ENCODE peak calls at places on chromosomes 1 and 21, in nine cellular contexts. K is cardiac fibroblast, C is body of pancreas, L is fibroblast of the aortic adventitia, H is GM10248, B is A549, U is endothelial cell, Z is tibial nerve, M is fibroblast of lung. A is an unnamed sample.

GRCh38 chr1:207752456-207753132 is 740 bp downstream of the CD46 start:
- DNase-seq in Z (no peak), M (peak; percentile 24), C (peak; percentile 73), B (no peak), U (peak; percentile 15), L (no peak), K (peak; percentile 20), H (peak; percentile 36), A (peak; percentile 71)

GRCh38 chr1:239262538-239262937 is 123.8 kb upstream of the CHRM3 start:
- DNase-seq in L (no peak), Z (no peak), K (no peak), M (no peak), C (no peak), B (no peak), U (no peak), H (no peak), A (peak; percentile 30)

GRCh38 chr1:24635195-24635843 is 7.8 kb upstream of the SRRM1 start:
- DNase-seq in L (peak; percentile 86), B (peak; percentile 60), Z (no peak), K (peak; percentile 83), U (no peak), H (peak; percentile 67), C (peak; percentile 57), M (peak; percentile 68), A (peak; percentile 72)

GRCh38 chr21:42148584-42148983 is 70.4 kb upstream of the ABCG1 start:
- DNase-seq in Z (no peak), U (no peak), B (no peak), H (no peak), M (no peak), L (no peak), C (no peak), K (no peak), A (no peak)

GRCh38 chr1:168876830-168877229 is 147.8 kb upstream of the DPT start:
- DNase-seq in C (no peak), K (no peak), M (no peak), B (no peak), Z (no peak), L (no peak), U (no peak), H (no peak), A (no peak)

GRCh38 chr1:23007106-23007505 is 8.5 kb downstream of the TEX46 start:
- DNase-seq in Z (no peak), U (no peak), K (no peak), B (no peak), L (no peak), C (no peak), M (no peak), H (no peak), A (no peak)

GRCh38 chr1:38277646-38278045 is 231.1 kb upstream of the POU3F1 start:
- DNase-seq in U (no peak), H (no peak), B (no peak), K (no peak), C (no peak), Z (no peak), M (no peak), L (no peak), A (no peak)

GRCh38 chr1:110243581-110243980 is 33.5 kb downstream of the KCNC4 start:
- DNase-seq in K (no peak), Z (no peak), C (no peak), H (peak; percentile 49), L (peak; percentile 11), M (no peak), U (no peak), B (no peak), A (no peak)

GRCh38 chr1:107789817-107790609 is 175.0 kb downstream of the VAV3 start:
- DNase-seq in H (no peak), C (no peak), Z (no peak), B (no peak), U (no peak), M (no peak), K (no peak), L (no peak), A (no peak)

GRCh38 chr1:107786214-107786842 is 178.7 kb downstream of the VAV3 start:
- DNase-seq in Z (no peak), C (no peak), K (no peak), M (no peak), B (no peak), H (no peak), L (no peak), U (no peak), A (no peak)

GRCh38 chr1:107785506-107786213 is 179.3 kb downstream of the VAV3 start:
- DNase-seq in B (no peak), K (no peak), H (no peak), L (no peak), Z (no peak), M (no peak), U (no peak), C (no peak), A (no peak)

GRCh38 chr1:107788189-107788588 is 176.8 kb downstream of the VAV3 start:
- DNase-seq in Z (no peak), L (peak; percentile 3), M (no peak), H (no peak), B (no peak), U (no peak), K (no peak), C (no peak), A (no peak)

DNA sequence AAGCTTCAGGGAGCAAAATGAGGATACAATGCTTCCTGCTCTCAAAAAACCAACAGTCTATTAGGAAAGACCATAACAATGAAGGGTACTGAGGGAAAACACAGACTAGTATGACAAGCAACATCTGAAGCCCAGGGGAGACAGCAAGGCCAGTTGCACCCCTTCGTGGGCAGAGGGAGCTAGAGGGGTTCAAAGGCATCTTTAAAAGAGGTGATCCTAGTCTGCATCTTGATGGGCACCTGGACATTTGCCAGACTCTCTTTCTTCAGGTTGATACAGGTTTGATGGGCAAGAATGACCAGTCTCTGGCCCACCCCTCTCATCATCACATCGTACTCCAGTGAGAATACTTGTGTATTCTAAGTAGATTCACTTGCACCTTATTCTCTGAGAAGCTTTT is 177.7 kb downstream of the VAV3 start:
- DNase-seq in K (no peak), B (no peak), C (no peak), L (no peak), H (no peak), M (no peak), Z (no peak), U (peak; percentile 26), A (peak; percentile 33)
- TF ChIP-seq CTCF in K (no peak), B (no peak), C (no peak), L (no peak), H (peak; percentile 38), M (no peak), Z (no peak), U (no peak), A (no peak)

GRCh38 chr1:236172041-236172579 is 29.8 kb downstream of the GPR137B start:
- DNase-seq in M (no peak), C (no peak), U (no peak), Z (no peak), H (no peak), K (no peak), L (peak; percentile 21), B (no peak), A (no peak)

GRCh38 chr1:236166041-236166440 is 23.7 kb downstream of the GPR137B start:
- DNase-seq in K (no peak), U (no peak), B (no peak), H (no peak), M (no peak), L (no peak), Z (no peak), C (no peak), A (no peak)

GRCh38 chr1:236167154-236167553 is 24.8 kb downstream of the GPR137B start:
- DNase-seq in Z (no peak), L (no peak), M (no peak), U (no peak), K (no peak), B (no peak), H (no peak), C (no peak), A (no peak)

GRCh38 chr1:236167578-236167977 is 25.2 kb downstream of the GPR137B start:
- DNase-seq in M (no peak), H (no peak), Z (no peak), L (no peak), C (no peak), K (no peak), B (no peak), U (no peak), A (no peak)

GRCh38 chr1:236168716-236169429 is 26.5 kb downstream of the GPR137B start:
- DNase-seq in U (no peak), C (peak; percentile 64), B (peak; percentile 29), H (no peak), L (peak; percentile 20), K (peak; percentile 92), Z (peak; percentile 32), M (peak; percentile 15), A (peak; percentile 99)
- TF ChIP-seq CTCF in U (no peak), C (no peak), B (no peak), H (no peak), L (no peak), K (no peak), Z (no peak), M (no peak), A (peak; percentile 25)

GRCh38 chr1:153262462-153263157 is 3.1 kb downstream of the LORICRIN start:
- DNase-seq in H (peak; percentile 40), Z (no peak), L (no peak), K (no peak), C (no peak), B (no peak), M (no peak), U (no peak), A (no peak)

GRCh38 chr1:153260980-153261792 is 1.7 kb downstream of the LORICRIN start:
- DNase-seq in K (no peak), L (no peak), Z (no peak), B (no peak), H (no peak), U (peak; percentile 39), M (peak; percentile 38), C (peak; percentile 19), A (no peak)

GRCh38 chr1:153260473-153260979 is 1.0 kb downstream of the LORICRIN start:
- DNase-seq in H (peak; percentile 42), L (no peak), U (no peak), M (peak; percentile 11), Z (no peak), B (no peak), K (no peak), C (no peak), A (no peak)

GRCh38 chr1:153261793-153262371 is 2.4 kb downstream of the LORICRIN start:
- DNase-seq in L (no peak), U (no peak), H (no peak), C (no peak), B (no peak), Z (no peak), M (no peak), K (no peak), A (no peak)

DNA sequence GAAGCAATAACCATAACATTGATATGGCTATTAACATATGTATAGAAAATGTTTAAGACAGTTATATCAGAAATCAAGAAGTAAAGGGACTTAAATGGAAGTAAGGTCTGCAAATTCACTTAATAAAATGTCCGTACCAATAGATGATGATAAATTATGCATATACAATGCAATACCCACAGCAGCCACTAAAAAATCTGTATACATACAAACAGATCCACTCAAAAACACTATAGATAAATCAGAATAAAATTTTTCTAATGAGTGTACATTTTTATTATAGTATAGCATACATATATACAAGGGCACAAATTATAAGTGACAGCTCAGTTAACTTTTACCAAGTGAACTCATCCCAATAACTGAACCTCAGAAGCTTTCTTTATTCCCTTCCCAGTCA is 6.0 kb downstream of the LORICRIN start:
- DNase-seq in H (no peak), L (no peak), C (no peak), M (no peak), K (no peak), B (no peak), Z (no peak), U (no peak), A (no peak)
- TF ChIP-seq CTCF in H (no peak), L (no peak), C (no peak), M (no peak), K (no peak), B (no peak), Z (no peak), U (no peak), A (peak; percentile 17)

GRCh38 chr1:213221209-213221608 is 170.2 kb downstream of the RPS6KC1 start:
- DNase-seq in B (no peak), H (no peak), L (no peak), U (no peak), K (no peak), Z (no peak), M (no peak), C (no peak), A (no peak)
- TF ChIP-seq CTCF in B (no peak), H (no peak), L (no peak), U (no peak), K (no peak), Z (no peak), M (no peak), C (no peak), A (no peak)

A was measured in MCF 10A.